ENCODE peak calls at places on chromosomes 16 and 17, in nine cellular contexts. B, S, E, R, G, P, W, X and M are unnamed samples.

GRCh38 chr17:5667871-5668270 is 83.6 kb upstream of the NLRP1 start:
- DNase-seq in B (no peak), S (no peak), E (no peak), R (no peak), G (no peak), P (no peak), W (peak; percentile 22), X (no peak), M (no peak)

GRCh38 chr16:86809458-86809955 is 231.2 kb downstream of the FOXL1 start:
- DNase-seq in B (peak; percentile 72), S (no peak), E (no peak), R (no peak), G (no peak), P (no peak), W (no peak), X (no peak), M (no peak)

GRCh38 chr16:19703218-19703617 is 14.8 kb downstream of the KNOP1 start:
- DNase-seq in B (no peak), S (no peak), E (no peak), R (no peak), G (no peak), P (no peak), W (no peak), X (no peak), M (no peak)

GRCh38 chr16:72886366-72886974 is 161.5 kb downstream of the ZFHX3 start:
- DNase-seq in B (no peak), S (no peak), E (no peak), R (no peak), G (no peak), P (no peak), W (no peak), X (no peak), M (no peak)

GRCh38 chr16:84438971-84439696 is 65.3 kb downstream of the MEAK7 start:
- DNase-seq in B (no peak), S (no peak), E (no peak), R (no peak), G (no peak), P (no peak), W (no peak), X (no peak), M (no peak)

GRCh38 chr16:31301708-31302400 is 42.1 kb downstream of the ITGAM start:
- DNase-seq in B (peak; percentile 40), S (no peak), E (no peak), R (no peak), G (no peak), P (no peak), W (peak; percentile 17), X (no peak), M (peak; percentile 44)

GRCh38 chr16:16076400-16076901 is 127.0 kb downstream of the ABCC1 start:
- DNase-seq in B (no peak), S (no peak), E (no peak), R (no peak), G (no peak), P (no peak), W (no peak), X (no peak), M (no peak)

GRCh38 chr16:16151315-16151714 is 72.0 kb downstream of the ABCC6 start:
- DNase-seq in B (no peak), S (no peak), E (no peak), R (no peak), G (no peak), P (no peak), W (no peak), X (no peak), M (no peak)

GRCh38 chr17:67335245-67335835 is 31.0 kb downstream of the PSMD12 start:
- DNase-seq in B (no peak), S (no peak), E (no peak), R (no peak), G (no peak), P (no peak), W (no peak), X (no peak), M (no peak)

GRCh38 chr16:89330177-89330856 is 112.8 kb downstream of the ZNF778 start:
- DNase-seq in B (no peak), S (no peak), E (no peak), R (no peak), G (peak; percentile 64), P (peak; percentile 46), W (peak; percentile 71), X (no peak), M (no peak)

GRCh38 chr16:75758215-75758614 is 31.9 kb upstream of the CPHXL start:
- DNase-seq in B (peak; percentile 32), S (no peak), E (no peak), R (no peak), G (no peak), P (no peak), W (no peak), X (no peak), M (no peak)

GRCh38 chr16:642189-643049 is 791 bp downstream of the MCRIP2 start:
- DNase-seq in B (no peak), S (peak; percentile 84), E (no peak), R (peak; percentile 84), G (peak; percentile 87), P (peak; percentile 19), W (peak; percentile 44), X (no peak), M (peak; percentile 53)

GRCh38 chr17:46814446-46814845 is 4.0 kb downstream of the WNT3 start:
- DNase-seq in B (no peak), S (no peak), E (no peak), R (no peak), G (no peak), P (no peak), W (no peak), X (no peak), M (no peak)

GRCh38 chr17:16932156-16932555 is 39.8 kb downstream of the TNFRSF13B start:
- DNase-seq in B (no peak), S (no peak), E (no peak), R (no peak), G (no peak), P (no peak), W (no peak), X (no peak), M (no peak)

GRCh38 chr17:38752930-38753506 is 477 bp downstream of the PSMB3 start:
- DNase-seq in B (no peak), S (no peak), E (no peak), R (no peak), G (peak; percentile 71), P (no peak), W (no peak), X (no peak), M (no peak)

GRCh38 chr16:26816266-26816665 is 250.5 kb upstream of the C16orf82 start:
- DNase-seq in B (peak; percentile 7), S (no peak), E (no peak), R (no peak), G (no peak), P (no peak), W (no peak), X (no peak), M (no peak)

GRCh38 chr16:17803625-17804410 is 333.1 kb upstream of the XYLT1 start:
- DNase-seq in B (peak; percentile 89), S (no peak), E (no peak), R (no peak), G (no peak), P (no peak), W (no peak), X (no peak), M (no peak)

GRCh38 chr17:78622491-78623265 is 45.5 kb upstream of the DNAH17 start:
- DNase-seq in B (no peak), S (no peak), E (no peak), R (no peak), G (no peak), P (no peak), W (no peak), X (no peak), M (no peak)

GRCh38 chr16:21638573-21638975 is 13.8 kb downstream of the IGSF6 start:
- DNase-seq in B (peak; percentile 53), S (no peak), E (no peak), R (peak; percentile 40), G (no peak), P (peak; percentile 41), W (peak; percentile 61), X (no peak), M (no peak)

GRCh38 chr17:67717624-67718324 is at the start of gene NOL11:
- DNase-seq in B (peak; percentile 98), S (peak; percentile 99), E (peak; percentile 97), R (peak; percentile 95), G (peak; percentile 99), P (peak; percentile 100), W (peak; percentile 90), X (peak; percentile 99), M (peak; percentile 99)

GRCh38 chr17:39174907-39175694 is 9.1 kb upstream of the ARL5C start:
- DNase-seq in B (peak; percentile 52), S (peak; percentile 90), E (peak; percentile 70), R (peak; percentile 90), G (peak; percentile 65), P (peak; percentile 71), W (peak; percentile 85), X (peak; percentile 56), M (peak; percentile 60)

GRCh38 chr16:68022278-68022727 is 729 bp downstream of the DDX28 start:
- DNase-seq in B (no peak), S (no peak), E (no peak), R (no peak), G (no peak), P (no peak), W (no peak), X (no peak), M (no peak)

GRCh38 chr17:17351356-17351891 is 48.3 kb downstream of the NT5M start:
- DNase-seq in B (no peak), S (peak; percentile 33), E (no peak), R (peak; percentile 7), G (no peak), P (no peak), W (no peak), X (no peak), M (no peak)

GRCh38 chr16:68381363-68381724 is 67.0 kb downstream of the SMPD3 start:
- DNase-seq in B (no peak), S (no peak), E (no peak), R (no peak), G (no peak), P (no peak), W (no peak), X (no peak), M (no peak)

GRCh38 chr17:7435676-7436555 is 681 bp downstream of the TMEM102 start:
- DNase-seq in B (no peak), S (no peak), E (no peak), R (no peak), G (peak; percentile 83), P (no peak), W (peak; percentile 40), X (peak; percentile 23), M (no peak)

GRCh38 chr16:68499011-68499410 is 40.1 kb upstream of the ZFP90 start:
- DNase-seq in B (no peak), S (no peak), E (no peak), R (no peak), G (no peak), P (no peak), W (no peak), X (no peak), M (no peak)

GRCh38 chr17:82080048-82080788 is 14.6 kb upstream of the DUS1L start:
- DNase-seq in B (no peak), S (no peak), E (no peak), R (no peak), G (no peak), P (no peak), W (no peak), X (no peak), M (no peak)

GRCh38 chr16:1157639-1158455 is 4.9 kb downstream of the CACNA1H start:
- DNase-seq in B (no peak), S (no peak), E (no peak), R (no peak), G (no peak), P (no peak), W (no peak), X (no peak), M (no peak)

GRCh38 chr16:15415411-15416070 is 18.8 kb upstream of the BMERB1 start:
- DNase-seq in B (peak; percentile 29), S (no peak), E (no peak), R (no peak), G (no peak), P (no peak), W (no peak), X (no peak), M (no peak)

GRCh38 chr16:84600343-84601229 is 17.3 kb downstream of the COTL1 start:
- DNase-seq in B (no peak), S (no peak), E (no peak), R (peak; percentile 86), G (no peak), P (peak; percentile 65), W (no peak), X (no peak), M (peak; percentile 54)

GRCh38 chr17:60671482-60671881 is 6.2 kb upstream of the BCAS3 start:
- DNase-seq in B (peak; percentile 24), S (no peak), E (no peak), R (no peak), G (no peak), P (no peak), W (no peak), X (no peak), M (no peak)